ENCODE peak calls at places on chromosomes 5 and 9, in five cellular contexts. One of them, this sample, is unnamed.

GRCh38 chr9:34688329-34689161 is 2.5 kb downstream of the CCL19 start:
- DNase-seq in body of pancreas: no peak
- DNase-seq in GM23338: no peak
- DNase-seq in right atrium auricular region: no peak
- DNase-seq in neural crest cell: no peak
- DNase-seq in this sample: no peak

GRCh38 chr9:126614088-126614454 is 343 bp downstream of the LMX1B start:
- DNase-seq in body of pancreas: no peak
- DNase-seq in GM23338: peak; percentile 63
- DNase-seq in right atrium auricular region: no peak
- DNase-seq in neural crest cell: no peak
- DNase-seq in this sample: no peak

GRCh38 chr9:132997591-132997990 is 19.1 kb downstream of the GFI1B start:
- DNase-seq in body of pancreas: no peak
- DNase-seq in GM23338: no peak
- DNase-seq in right atrium auricular region: no peak
- DNase-seq in neural crest cell: no peak
- DNase-seq in this sample: peak; percentile 22

GRCh38 chr5:59810041-59810440 is 83.5 kb downstream of the PDE4D start:
- DNase-seq in body of pancreas: peak; percentile 78
- DNase-seq in GM23338: peak; percentile 71
- DNase-seq in right atrium auricular region: peak; percentile 71
- DNase-seq in neural crest cell: peak; percentile 77
- DNase-seq in this sample: peak; percentile 85

GRCh38 chr5:177595026-177595585 is 3.1 kb downstream of the TMED9 start:
- DNase-seq in body of pancreas: no peak
- DNase-seq in GM23338: no peak
- DNase-seq in right atrium auricular region: no peak
- DNase-seq in neural crest cell: no peak
- DNase-seq in this sample: no peak

GRCh38 chr5:29879401-29879800 is 1314.1 kb upstream of the CDH6 start:
- DNase-seq in body of pancreas: no peak
- DNase-seq in GM23338: no peak
- DNase-seq in right atrium auricular region: no peak
- DNase-seq in neural crest cell: no peak
- DNase-seq in this sample: no peak

GRCh38 chr5:57831090-57831489 is 348.5 kb upstream of the ACTBL2 start:
- DNase-seq in body of pancreas: no peak
- DNase-seq in GM23338: no peak
- DNase-seq in right atrium auricular region: no peak
- DNase-seq in neural crest cell: no peak
- DNase-seq in this sample: no peak

GRCh38 chr5:173458819-173459218 is 130.6 kb upstream of the STC2 start:
- DNase-seq in body of pancreas: no peak
- DNase-seq in GM23338: no peak
- DNase-seq in right atrium auricular region: no peak
- DNase-seq in neural crest cell: no peak
- DNase-seq in this sample: peak; percentile 90

GRCh38 chr5:43227655-43228054 is 35.6 kb downstream of the NIM1K start:
- DNase-seq in body of pancreas: peak; percentile 14
- DNase-seq in GM23338: peak; percentile 62
- DNase-seq in right atrium auricular region: no peak
- DNase-seq in neural crest cell: no peak
- DNase-seq in this sample: peak; percentile 78

GRCh38 chr9:94213513-94214124 is 45.5 kb upstream of the ZNF169 start:
- DNase-seq in body of pancreas: peak; percentile 77
- DNase-seq in GM23338: peak; percentile 93
- DNase-seq in right atrium auricular region: peak; percentile 82
- DNase-seq in neural crest cell: peak; percentile 72
- DNase-seq in this sample: peak; percentile 87

GRCh38 chr5:38317887-38318286 is 59.5 kb downstream of the EGFLAM start:
- DNase-seq in body of pancreas: no peak
- DNase-seq in GM23338: no peak
- DNase-seq in right atrium auricular region: no peak
- DNase-seq in neural crest cell: no peak
- DNase-seq in this sample: no peak

GRCh38 chr5:38321978-38322377 is 63.6 kb downstream of the EGFLAM start:
- DNase-seq in body of pancreas: no peak
- DNase-seq in GM23338: no peak
- DNase-seq in right atrium auricular region: no peak
- DNase-seq in neural crest cell: no peak
- DNase-seq in this sample: no peak

GRCh38 chr5:38319486-38319885 is 61.1 kb downstream of the EGFLAM start:
- DNase-seq in body of pancreas: no peak
- DNase-seq in GM23338: peak; percentile 9
- DNase-seq in right atrium auricular region: no peak
- DNase-seq in neural crest cell: no peak
- DNase-seq in this sample: no peak

GRCh38 chr5:38316544-38317224 is 58.3 kb downstream of the EGFLAM start:
- DNase-seq in body of pancreas: no peak
- DNase-seq in GM23338: no peak
- DNase-seq in right atrium auricular region: no peak
- DNase-seq in neural crest cell: no peak
- DNase-seq in this sample: peak; percentile 29
- TF ChIP-seq CTCF in body of pancreas: no peak
- TF ChIP-seq CTCF in GM23338: no peak
- TF ChIP-seq CTCF in right atrium auricular region: no peak
- TF ChIP-seq CTCF in neural crest cell: no peak
- TF ChIP-seq CTCF in this sample: no peak

GRCh38 chr5:142770650-142771609 is 753 bp downstream of the ARHGAP26 start:
- DNase-seq in body of pancreas: peak; percentile 58
- DNase-seq in GM23338: peak; percentile 81
- DNase-seq in right atrium auricular region: peak; percentile 66
- DNase-seq in neural crest cell: peak; percentile 35
- DNase-seq in this sample: peak; percentile 28
- TF ChIP-seq CTCF in body of pancreas: no peak
- TF ChIP-seq CTCF in GM23338: peak; percentile 70
- TF ChIP-seq CTCF in right atrium auricular region: peak; percentile 49
- TF ChIP-seq CTCF in neural crest cell: no peak
- TF ChIP-seq CTCF in this sample: no peak

GRCh38 chr5:150763023-150763793 is 4.4 kb upstream of the DCTN4 start:
- DNase-seq in body of pancreas: peak; percentile 82
- DNase-seq in GM23338: no peak
- DNase-seq in right atrium auricular region: peak; percentile 91
- DNase-seq in neural crest cell: no peak
- DNase-seq in this sample: peak; percentile 98
- TF ChIP-seq CTCF in body of pancreas: no peak
- TF ChIP-seq CTCF in GM23338: peak; percentile 14
- TF ChIP-seq CTCF in right atrium auricular region: no peak
- TF ChIP-seq CTCF in neural crest cell: no peak
- TF ChIP-seq CTCF in this sample: no peak

GRCh38 chr5:9099681-9100080 is 446.2 kb downstream of the SEMA5A start:
- DNase-seq in body of pancreas: no peak
- DNase-seq in GM23338: peak; percentile 22
- DNase-seq in right atrium auricular region: no peak
- DNase-seq in neural crest cell: no peak
- DNase-seq in this sample: no peak
- TF ChIP-seq CTCF in body of pancreas: no peak
- TF ChIP-seq CTCF in GM23338: peak; percentile 55
- TF ChIP-seq CTCF in right atrium auricular region: no peak
- TF ChIP-seq CTCF in neural crest cell: no peak
- TF ChIP-seq CTCF in this sample: peak; percentile 2

DNA sequence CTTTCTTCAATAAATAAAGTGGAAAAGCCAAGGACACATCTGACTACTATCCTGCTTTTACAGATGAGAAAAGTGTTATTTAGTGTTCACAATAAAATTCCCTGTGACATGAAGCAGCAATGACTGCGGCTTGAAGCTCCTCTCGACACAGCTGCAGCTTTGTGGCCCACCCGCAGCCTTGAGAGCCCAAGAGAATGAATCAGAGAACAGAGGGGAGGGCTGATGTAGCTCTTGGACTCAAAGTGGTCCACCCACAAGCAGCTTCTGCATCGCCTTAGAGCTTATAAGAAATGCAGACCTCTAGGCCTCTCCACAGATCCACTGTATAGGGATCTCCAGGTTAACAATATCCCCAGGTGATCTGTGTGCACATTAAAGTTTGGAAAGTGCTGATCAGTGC is 181.3 kb upstream of the GNA14 start:
- DNase-seq in body of pancreas: no peak
- DNase-seq in GM23338: no peak
- DNase-seq in right atrium auricular region: no peak
- DNase-seq in neural crest cell: no peak
- DNase-seq in this sample: no peak
- TF ChIP-seq CTCF in body of pancreas: no peak
- TF ChIP-seq CTCF in GM23338: no peak
- TF ChIP-seq CTCF in right atrium auricular region: no peak
- TF ChIP-seq CTCF in neural crest cell: no peak
- TF ChIP-seq CTCF in this sample: no peak

GRCh38 chr5:150612405-150612804 is 28.1 kb upstream of the SYNPO start:
- DNase-seq in body of pancreas: no peak
- DNase-seq in GM23338: no peak
- DNase-seq in right atrium auricular region: no peak
- DNase-seq in neural crest cell: no peak
- DNase-seq in this sample: no peak

GRCh38 chr5:150612905-150613670 is 27.4 kb upstream of the SYNPO start:
- DNase-seq in body of pancreas: peak; percentile 57
- DNase-seq in GM23338: no peak
- DNase-seq in right atrium auricular region: no peak
- DNase-seq in neural crest cell: no peak
- DNase-seq in this sample: no peak

GRCh38 chr5:150614651-150615040 is 25.8 kb upstream of the SYNPO start:
- DNase-seq in body of pancreas: no peak
- DNase-seq in GM23338: no peak
- DNase-seq in right atrium auricular region: no peak
- DNase-seq in neural crest cell: no peak
- DNase-seq in this sample: no peak

GRCh38 chr5:150615141-150615699 is 25.2 kb upstream of the SYNPO start:
- DNase-seq in body of pancreas: peak; percentile 59
- DNase-seq in GM23338: no peak
- DNase-seq in right atrium auricular region: no peak
- DNase-seq in neural crest cell: no peak
- DNase-seq in this sample: peak; percentile 93

DNA sequence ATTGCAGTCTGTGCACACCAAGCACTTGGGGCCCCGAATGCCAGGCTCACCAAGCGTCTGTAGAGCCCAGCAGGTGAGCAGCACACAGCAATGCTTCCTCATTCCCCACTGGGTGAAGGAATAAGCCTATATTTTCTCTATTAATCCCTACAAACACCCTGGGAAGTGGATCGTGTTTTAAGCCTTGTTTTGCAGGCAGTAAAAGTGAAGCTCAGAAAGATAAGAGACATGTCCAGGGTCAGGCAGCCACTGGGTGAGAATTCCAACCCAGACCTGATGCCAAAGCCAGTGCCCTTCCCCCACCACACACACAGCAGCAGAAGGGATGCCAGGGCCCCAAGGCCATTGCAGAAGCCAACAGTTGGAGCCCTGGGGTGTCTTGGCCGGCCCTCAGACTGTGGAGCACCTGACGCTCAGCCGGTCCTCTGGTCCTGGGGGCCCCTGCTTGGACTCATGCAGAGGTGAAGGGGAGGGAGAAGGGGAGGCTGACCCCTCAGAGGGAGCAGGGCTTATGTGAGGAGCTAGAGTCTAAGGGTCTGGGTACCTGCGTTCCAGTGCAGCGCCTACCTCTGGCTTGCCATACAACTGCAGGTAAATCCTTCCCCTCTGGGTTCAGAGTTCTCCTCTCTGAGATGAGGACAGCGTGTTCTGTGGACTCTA is 26.3 kb upstream of the SYNPO start:
- DNase-seq in body of pancreas: peak; percentile 77
- DNase-seq in GM23338: peak; percentile 75
- DNase-seq in right atrium auricular region: no peak
- DNase-seq in neural crest cell: no peak
- DNase-seq in this sample: no peak
- TF ChIP-seq CTCF in body of pancreas: no peak
- TF ChIP-seq CTCF in GM23338: peak; percentile 78
- TF ChIP-seq CTCF in right atrium auricular region: peak; percentile 39
- TF ChIP-seq CTCF in neural crest cell: no peak
- TF ChIP-seq CTCF in this sample: peak; percentile 28

GRCh38 chr9:38641985-38642864 is 21.8 kb upstream of the ANKRD18A start:
- DNase-seq in body of pancreas: peak; percentile 47
- DNase-seq in GM23338: peak; percentile 81
- DNase-seq in right atrium auricular region: no peak
- DNase-seq in neural crest cell: peak; percentile 24
- DNase-seq in this sample: peak; percentile 80

GRCh38 chr9:38641142-38641541 is 20.7 kb upstream of the ANKRD18A start:
- DNase-seq in body of pancreas: no peak
- DNase-seq in GM23338: no peak
- DNase-seq in right atrium auricular region: no peak
- DNase-seq in neural crest cell: no peak
- DNase-seq in this sample: no peak

GRCh38 chr9:38644601-38645000 is 24.2 kb upstream of the ANKRD18A start:
- DNase-seq in body of pancreas: no peak
- DNase-seq in GM23338: no peak
- DNase-seq in right atrium auricular region: no peak
- DNase-seq in neural crest cell: no peak
- DNase-seq in this sample: no peak

GRCh38 chr9:38643456-38644173 is 23.2 kb upstream of the ANKRD18A start:
- DNase-seq in body of pancreas: no peak
- DNase-seq in GM23338: no peak
- DNase-seq in right atrium auricular region: no peak
- DNase-seq in neural crest cell: no peak
- DNase-seq in this sample: no peak

GRCh38 chr9:38642951-38643350 is 22.6 kb upstream of the ANKRD18A start:
- DNase-seq in body of pancreas: no peak
- DNase-seq in GM23338: no peak
- DNase-seq in right atrium auricular region: no peak
- DNase-seq in neural crest cell: no peak
- DNase-seq in this sample: no peak
- TF ChIP-seq CTCF in body of pancreas: no peak
- TF ChIP-seq CTCF in GM23338: no peak
- TF ChIP-seq CTCF in right atrium auricular region: no peak
- TF ChIP-seq CTCF in neural crest cell: no peak
- TF ChIP-seq CTCF in this sample: no peak

GRCh38 chr5:97449172-97449571 is 266.1 kb upstream of the RIOK2 start:
- DNase-seq in body of pancreas: no peak
- DNase-seq in GM23338: no peak
- DNase-seq in right atrium auricular region: no peak
- DNase-seq in neural crest cell: no peak
- DNase-seq in this sample: no peak
- TF ChIP-seq CTCF in body of pancreas: no peak
- TF ChIP-seq CTCF in GM23338: no peak
- TF ChIP-seq CTCF in right atrium auricular region: no peak
- TF ChIP-seq CTCF in neural crest cell: no peak
- TF ChIP-seq CTCF in this sample: no peak

GRCh38 chr5:161580621-161581020 is 34.1 kb upstream of the GABRB2 start:
- DNase-seq in body of pancreas: no peak
- DNase-seq in GM23338: no peak
- DNase-seq in right atrium auricular region: no peak
- DNase-seq in neural crest cell: no peak
- DNase-seq in this sample: no peak
- TF ChIP-seq CTCF in body of pancreas: no peak
- TF ChIP-seq CTCF in GM23338: no peak
- TF ChIP-seq CTCF in right atrium auricular region: no peak
- TF ChIP-seq CTCF in neural crest cell: no peak
- TF ChIP-seq CTCF in this sample: no peak

GRCh38 chr5:149552038-149552494 is 827 bp upstream of the CSNK1A1 start:
- DNase-seq in body of pancreas: no peak
- DNase-seq in GM23338: no peak
- DNase-seq in right atrium auricular region: no peak
- DNase-seq in neural crest cell: no peak
- DNase-seq in this sample: no peak
- TF ChIP-seq CTCF in body of pancreas: no peak
- TF ChIP-seq CTCF in GM23338: no peak
- TF ChIP-seq CTCF in right atrium auricular region: no peak
- TF ChIP-seq CTCF in neural crest cell: peak; percentile 23
- TF ChIP-seq CTCF in this sample: no peak

This sample was measured in fibroblast of pulmonary artery.